ENCODE peak calls at places on chromosomes 11 and 22, in eight cellular contexts. J is HT-29, L is HL-60, Q is IMR-90, V is progenitor cell of endocrine pancreas, M is NCI-H510A treated with DMSO at 0.1 percent for 48 hours, B is omental fat pad, T is KBM-7. Z is an unnamed sample.

GRCh38 chr22:49603016-49603415 is 224.7 kb downstream of the BRD1 start:
- DNase-seq in V (no peak), T (no peak), B (no peak), Q (no peak), J (no peak), M (no peak), L (no peak), Z (no peak)

GRCh38 chr11:131488208-131488607 is 117.8 kb downstream of the NTM start:
- DNase-seq in J (no peak), T (no peak), M (no peak), B (no peak), L (no peak), Q (no peak), V (no peak), Z (no peak)

GRCh38 chr22:44125421-44125820 is 55.3 kb upstream of the PARVG start:
- DNase-seq in J (no peak), V (no peak), T (no peak), L (no peak), M (no peak), Q (no peak), B (no peak), Z (no peak)

GRCh38 chr22:35887296-35887875 is 141.2 kb downstream of the RBFOX2 start:
- DNase-seq in M (no peak), B (no peak), T (no peak), J (no peak), V (no peak), Q (peak; percentile 74), L (no peak), Z (no peak)

GRCh38 chr22:25061605-25062377 is 109.3 kb downstream of the KIAA1671 start:
- DNase-seq in J (no peak), V (no peak), B (no peak), Q (no peak), L (no peak), M (no peak), T (peak; percentile 14), Z (no peak)

GRCh38 chr22:39597236-39597869 is 26.8 kb downstream of the CACNA1I start:
- DNase-seq in J (no peak), V (no peak), L (no peak), M (no peak), T (no peak), Q (no peak), B (no peak), Z (no peak)

GRCh38 chr11:69888671-69889076 is 69.5 kb upstream of the FGF3 start:
- DNase-seq in T (peak; percentile 60), B (peak; percentile 56), L (peak; percentile 46), M (peak; percentile 9), V (peak; percentile 71), Q (peak; percentile 38), J (peak; percentile 97), Z (no peak)

GRCh38 chr11:18669211-18669593 is 29.4 kb upstream of the TMEM86A start:
- DNase-seq in L (no peak), B (no peak), M (peak; percentile 54), Q (no peak), V (no peak), T (no peak), J (peak; percentile 69), Z (no peak)

Z was measured in GF-D8.